ENCODE peak calls at places on chromosomes 3 and 15, in five cellular contexts. D, Y, S, H and R are unnamed samples.

GRCh38 chr3:65118279-65118678 is 430.5 kb upstream of the ADAMTS9 start:
- DNase-seq in D (no peak), Y (no peak), S (no peak), H (no peak), R (no peak)

GRCh38 chr3:141109761-141110160 is 58.6 kb downstream of the SPSB4 start:
- DNase-seq in D (no peak), Y (no peak), S (no peak), H (peak), R (no peak)

GRCh38 chr15:92899910-92900711 is at the start of gene CHD2:
- DNase-seq in D (peak), Y (peak), S (peak), H (peak), R (no peak)

GRCh38 chr3:108433928-108434327 is 76.5 kb downstream of the MYH15 start:
- DNase-seq in D (no peak), Y (no peak), S (no peak), H (no peak), R (no peak)

GRCh38 chr15:44381223-44381622 is 46.2 kb upstream of the CTDSPL2 start:
- DNase-seq in D (no peak), Y (no peak), S (no peak), H (no peak), R (no peak)

GRCh38 chr15:60396560-60396963 is 1.2 kb downstream of the ANXA2 start:
- DNase-seq in D (no peak), Y (no peak), S (no peak), H (no peak), R (no peak)

GRCh38 chr3:7290062-7290825 is 429.3 kb downstream of the GRM7 start:
- DNase-seq in D (no peak), Y (no peak), S (no peak), H (no peak), R (no peak)

GRCh38 chr3:184540777-184541681 is 20.6 kb upstream of the EPHB3 start:
- DNase-seq in D (peak), Y (no peak), S (peak), H (peak), R (no peak)

GRCh38 chr15:71733122-71733521 is 77.2 kb upstream of the NR2E3 start:
- DNase-seq in D (no peak), Y (no peak), S (no peak), H (no peak), R (no peak)

GRCh38 chr3:65836047-65836446 is 202.7 kb downstream of the MAGI1 start:
- DNase-seq in D (no peak), Y (no peak), S (no peak), H (no peak), R (no peak)

GRCh38 chr3:179450901-179451334 is 352 bp downstream of the GNB4 start:
- DNase-seq in D (no peak), Y (no peak), S (no peak), H (peak), R (no peak)

GRCh38 chr3:48122504-48122903 is 65.7 kb downstream of the CDC25A start:
- DNase-seq in D (no peak), Y (no peak), S (no peak), H (no peak), R (no peak)

GRCh38 chr15:89665449-89666146 is 10.3 kb upstream of the KIF7 start:
- DNase-seq in D (no peak), Y (no peak), S (no peak), H (peak), R (no peak)

GRCh38 chr3:24523988-24524727 is 29.5 kb upstream of the THRB start:
- DNase-seq in D (no peak), Y (no peak), S (no peak), H (no peak), R (no peak)